ENCODE peak calls at places on chromosomes 3 and 15, in six cellular contexts. W is astrocyte, U is choroid plexus epithelial cell, T is fibroblast of mammary gland, J is MM.1S, A is AG04450. C is an unnamed sample.

GRCh38 chr3:162538906-162539305 is 1042.3 kb downstream of the OTOL1 start:
- DNase-seq in U (peak), W (no peak), J (no peak), A (no peak), T (peak), C (no peak)

GRCh38 chr3:32614956-32615355 is 44.3 kb upstream of the DYNC1LI1 start:
- DNase-seq in W (peak), T (peak), U (peak), A (peak), J (no peak), C (peak)

GRCh38 chr3:171543759-171544284 is 83.6 kb upstream of the TNIK start:
- DNase-seq in T (no peak), W (no peak), A (no peak), U (no peak), J (no peak), C (no peak)

GRCh38 chr15:65791335-65792129 is 561 bp downstream of the DENND4A start:
- DNase-seq in W (peak), A (no peak), U (peak), J (no peak), T (peak), C (no peak)

GRCh38 chr3:50274371-50275104 is 4.3 kb upstream of the LSMEM2 start:
- DNase-seq in J (peak), A (no peak), U (peak), T (peak), W (no peak), C (no peak)

GRCh38 chr15:77036537-77037474 is 34.1 kb downstream of the TSPAN3 start:
- DNase-seq in U (no peak), J (no peak), T (no peak), W (no peak), A (no peak), C (no peak)

GRCh38 chr3:47475029-47475569 is 642 bp downstream of the SCAP start:
- DNase-seq in J (peak), W (peak), A (no peak), T (peak), U (peak), C (no peak)

GRCh38 chr3:111691293-111691909 is 96.3 kb upstream of the ZBED2 start:
- DNase-seq in J (peak), T (peak), W (peak), U (peak), A (no peak), C (no peak)

GRCh38 chr3:28726840-28727239 is 378.2 kb upstream of the AZI2 start:
- DNase-seq in A (no peak), U (peak), T (peak), J (peak), W (peak), C (no peak)

GRCh38 chr3:46987485-46988401 is 8.3 kb downstream of the NBEAL2 start:
- DNase-seq in T (no peak), A (no peak), W (no peak), U (no peak), J (peak), C (no peak)

GRCh38 chr3:42502429-42503250 is at the start of gene VIPR1:
- DNase-seq in U (peak), J (peak), T (no peak), A (no peak), W (no peak), C (no peak)

GRCh38 chr15:28208583-28208982 is 109.5 kb upstream of the OCA2 start:
- DNase-seq in A (no peak), U (no peak), T (no peak), J (no peak), W (no peak), C (no peak)

GRCh38 chr3:45911496-45912226 is 25.3 kb downstream of the CCR9 start:
- DNase-seq in A (no peak), U (no peak), J (no peak), T (no peak), W (no peak), C (no peak)

GRCh38 chr3:142888484-142889262 is at the start of gene PCOLCE2:
- DNase-seq in U (no peak), J (peak), W (peak), T (peak), A (no peak), C (no peak)

GRCh38 chr3:126113733-126114132 is 29.8 kb upstream of the SLC41A3 start:
- DNase-seq in J (no peak), T (no peak), A (no peak), W (no peak), U (peak), C (no peak)

GRCh38 chr3:170829873-170830272 is 40.1 kb downstream of the RPL22L1 start:
- DNase-seq in T (no peak), J (peak), U (no peak), W (no peak), A (no peak), C (no peak)

GRCh38 chr15:60518511-60518910 is 39.6 kb upstream of the ICE2 start:
- DNase-seq in T (no peak), A (no peak), W (no peak), U (no peak), J (no peak), C (no peak)

GRCh38 chr3:12663311-12663935 is 494 bp downstream of the RAF1 start:
- DNase-seq in W (no peak), A (no peak), T (no peak), U (no peak), J (no peak), C (no peak)

GRCh38 chr3:62911531-62911930 is 36.3 kb upstream of the CADPS start:
- DNase-seq in U (no peak), J (no peak), A (no peak), T (peak), W (peak), C (no peak)

GRCh38 chr3:187952849-187953248 is 201.1 kb upstream of the LPP start:
- DNase-seq in U (no peak), W (no peak), J (no peak), A (no peak), T (no peak), C (no peak)

GRCh38 chr3:42709621-42710020 is 7.0 kb upstream of the HHATL start:
- DNase-seq in W (no peak), A (no peak), T (no peak), J (no peak), U (no peak), C (no peak)

GRCh38 chr3:11080492-11080891 is 73.8 kb upstream of the HRH1 start:
- DNase-seq in A (no peak), W (no peak), U (no peak), T (peak), J (no peak), C (no peak)

GRCh38 chr3:189419022-189419421 is 212.2 kb upstream of the TP63 start:
- DNase-seq in A (no peak), T (no peak), W (no peak), J (no peak), U (peak), C (no peak)

GRCh38 chr3:147157629-147158028 is 248.7 kb downstream of the ZIC4 start:
- DNase-seq in T (no peak), A (no peak), J (no peak), U (peak), W (no peak), C (peak)

GRCh38 chr3:50347187-50347813 is 1.8 kb upstream of the ZMYND10 start:
- DNase-seq in T (peak), W (peak), J (peak), U (peak), A (no peak), C (no peak)

GRCh38 chr15:89556413-89557262 is 18.6 kb upstream of the TICRR start:
- DNase-seq in W (peak), T (peak), A (peak), U (peak), J (peak), C (peak)

GRCh38 chr3:132418916-132419315 is 1.6 kb downstream of the DNAJC13 start:
- DNase-seq in A (no peak), J (no peak), W (no peak), U (peak), T (peak), C (no peak)

GRCh38 chr15:55742927-55743614 is at the start of gene PRTG:
- DNase-seq in T (peak), U (peak), W (peak), J (no peak), A (peak), C (no peak)

GRCh38 chr3:11195721-11196332 is 41.5 kb downstream of the HRH1 start:
- DNase-seq in W (peak), J (no peak), T (peak), U (peak), A (no peak), C (no peak)

GRCh38 chr15:78319588-78319987 is 20.2 kb upstream of the SKIC8 start:
- DNase-seq in W (no peak), J (no peak), U (no peak), A (no peak), T (no peak), C (no peak)

GRCh38 chr15:78320173-78320572 is 20.0 kb upstream of the CRABP1 start:
- DNase-seq in J (no peak), T (no peak), A (no peak), W (no peak), U (no peak), C (no peak)

GRCh38 chr15:78315686-78316085 is 16.3 kb upstream of the SKIC8 start:
- DNase-seq in T (no peak), J (no peak), A (no peak), W (no peak), U (peak), C (no peak)

GRCh38 chr15:78316211-78317077 is 17.0 kb upstream of the SKIC8 start:
- DNase-seq in A (no peak), J (no peak), T (no peak), U (no peak), W (no peak), C (no peak)

GRCh38 chr15:78317145-78317836 is 17.9 kb upstream of the SKIC8 start:
- DNase-seq in J (no peak), A (no peak), T (peak), U (no peak), W (no peak), C (no peak)
- TF ChIP-seq CTCF in J (peak), A (no peak), T (no peak), U (peak), W (no peak), C (no peak)

DNA sequence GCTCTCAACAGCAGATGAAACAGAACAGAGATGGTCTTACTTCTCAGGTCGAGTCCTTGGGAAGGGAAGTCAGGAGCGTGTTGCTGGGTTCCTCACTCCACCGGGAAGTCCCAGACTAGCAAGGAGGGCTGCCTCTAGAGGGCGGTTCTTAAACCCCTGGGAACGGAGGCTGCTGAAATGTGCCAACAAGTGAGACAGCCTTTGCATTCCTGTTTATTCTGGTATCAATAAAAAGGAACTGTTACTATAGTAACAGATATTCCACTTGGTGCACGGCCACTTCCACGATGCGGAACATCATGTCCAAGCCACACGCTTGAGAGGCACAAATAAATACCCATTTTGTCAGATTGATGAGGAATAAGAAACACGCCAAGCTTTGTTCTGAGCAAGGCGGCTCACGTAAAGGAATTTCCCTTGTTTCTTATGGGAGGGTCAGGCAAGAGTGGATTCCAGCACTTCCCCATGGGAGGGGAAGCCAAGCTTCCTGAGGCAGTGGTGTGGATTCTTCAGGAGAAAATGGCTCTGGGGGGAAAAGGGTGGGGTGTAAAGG is at the start of gene FAM107A:
- DNase-seq in T (peak), U (peak), J (no peak), W (peak), A (no peak), C (no peak)
- H3K4me3 ChIP-seq in T (no peak), U (no peak), J (no peak), W (no peak), A (no peak), C (no peak)

DNA sequence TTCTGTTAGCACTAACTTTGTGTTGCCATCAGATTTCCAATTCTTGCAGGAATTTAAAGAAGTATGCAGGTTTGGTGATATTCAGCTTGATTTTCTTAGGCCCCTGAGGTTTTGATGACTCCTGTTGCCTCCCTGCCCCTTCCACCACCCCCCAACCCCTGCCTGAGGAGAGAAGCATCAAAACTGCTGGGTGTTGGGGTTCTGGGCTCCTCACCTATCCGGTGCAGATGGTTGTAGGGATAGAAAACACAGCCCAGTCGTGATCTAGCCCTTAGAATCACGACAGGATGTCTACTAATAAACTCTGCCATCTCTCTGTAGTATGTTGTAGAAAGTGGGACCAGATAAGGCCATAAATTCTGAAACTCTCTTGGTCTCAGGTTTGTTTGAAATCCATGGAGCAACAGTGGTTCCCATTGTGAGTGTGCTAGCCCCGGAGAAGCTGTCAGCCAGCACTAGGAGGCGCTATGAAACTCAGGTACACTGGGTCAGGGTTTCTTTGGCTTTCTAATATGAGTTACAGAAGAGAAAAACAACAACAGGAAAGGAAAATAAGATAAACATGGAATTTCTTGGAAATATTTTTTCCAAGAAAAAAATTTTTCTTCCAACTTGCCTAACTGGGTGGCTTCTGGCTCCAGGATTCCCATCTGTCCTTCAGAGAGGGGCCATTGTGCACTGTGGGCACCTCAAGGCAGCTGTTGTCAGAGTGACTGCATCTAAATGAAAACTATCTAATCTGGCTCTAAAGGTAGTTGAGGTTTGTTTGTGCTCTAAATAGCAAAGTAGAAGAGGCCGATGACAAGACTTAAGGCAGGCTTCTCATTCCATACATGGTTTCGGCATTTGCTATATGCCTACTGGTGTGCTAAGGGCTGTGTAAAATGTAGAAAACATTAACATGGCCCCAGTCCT is 8.7 kb downstream of the SRP14 start:
- DNase-seq in U (peak), A (no peak), T (peak), W (no peak), J (peak), C (no peak)
- TF ChIP-seq CTCF in U (peak), A (peak), T (peak), W (peak), J (peak), C (peak)

GRCh38 chr15:96851613-96852012 is 521.1 kb downstream of the NR2F2 start:
- DNase-seq in W (peak), A (no peak), U (peak), T (peak), J (no peak), C (no peak)
- H3K4me3 ChIP-seq in W (no peak), A (no peak), U (no peak), T (no peak), J (no peak), C (no peak)

DNA sequence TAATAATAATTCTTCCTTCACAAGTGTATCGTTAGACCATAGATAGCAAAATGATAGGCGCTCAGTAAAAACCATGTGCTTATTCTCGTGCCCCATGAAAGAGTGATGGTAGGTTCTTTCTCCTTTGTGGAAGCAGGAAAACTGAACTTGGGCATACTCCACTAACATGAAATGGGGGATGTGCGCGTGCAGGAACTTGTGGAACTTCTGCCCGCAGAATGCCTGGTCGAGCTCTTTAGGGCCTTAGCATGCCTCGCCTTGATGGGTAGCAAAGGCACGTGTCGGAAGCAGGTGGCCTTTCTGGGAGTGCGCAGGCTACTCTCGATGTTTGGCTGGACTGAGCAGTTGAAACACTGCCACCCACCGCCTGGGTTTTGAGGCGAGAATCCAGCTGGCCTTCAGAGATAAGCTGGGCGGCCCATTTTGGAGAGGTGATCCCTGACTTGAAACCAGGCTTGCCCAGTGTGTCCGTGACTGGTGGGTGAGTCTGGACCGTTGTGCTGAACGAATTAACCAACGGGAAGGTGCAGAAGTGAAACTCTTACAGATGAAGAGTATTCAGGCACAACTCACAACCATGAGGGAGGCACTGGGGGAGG is 821 bp downstream of the PCCB start:
- DNase-seq in W (peak), U (peak), T (peak), A (no peak), J (peak), C (no peak)
- TF ChIP-seq CTCF in W (no peak), U (peak), T (peak), A (peak), J (peak), C (peak)

DNA sequence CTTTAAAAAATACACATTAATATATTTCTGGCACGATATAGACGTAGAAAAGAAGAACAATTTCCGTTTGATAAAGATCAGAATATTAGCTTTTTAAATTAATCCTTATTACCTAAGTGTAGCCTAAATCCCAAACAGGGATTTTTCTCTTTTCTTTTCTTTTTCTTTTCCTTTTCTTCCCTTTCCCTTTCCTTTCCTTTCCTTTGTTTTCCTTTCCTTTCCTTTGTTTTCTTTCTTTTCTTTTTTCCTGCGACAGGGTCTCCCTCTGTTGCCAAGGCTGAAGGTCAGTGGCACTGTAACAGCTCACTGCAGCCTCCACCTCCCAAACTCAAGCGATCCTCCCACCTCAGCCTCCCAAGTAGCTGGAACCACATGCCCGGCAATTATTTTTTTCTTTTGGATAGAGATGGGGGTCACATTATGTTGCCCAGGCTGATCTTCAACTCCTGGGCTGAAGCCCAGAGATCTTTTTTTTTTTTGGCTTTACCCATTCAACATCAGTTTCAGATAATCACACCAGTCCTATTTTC is 1.8 kb upstream of the USF3 start:
- DNase-seq in T (no peak), J (no peak), U (no peak), A (no peak), W (no peak), C (no peak)
- H3K4me3 ChIP-seq in T (no peak), J (peak), U (no peak), A (no peak), W (no peak), C (no peak)

GRCh38 chr3:38627956-38628355 is 21.5 kb downstream of the SCN5A start:
- DNase-seq in J (peak), W (no peak), A (no peak), T (no peak), U (peak), C (no peak)
- TF ChIP-seq CTCF in J (peak), W (peak), A (peak), T (peak), U (peak), C (peak)

DNA sequence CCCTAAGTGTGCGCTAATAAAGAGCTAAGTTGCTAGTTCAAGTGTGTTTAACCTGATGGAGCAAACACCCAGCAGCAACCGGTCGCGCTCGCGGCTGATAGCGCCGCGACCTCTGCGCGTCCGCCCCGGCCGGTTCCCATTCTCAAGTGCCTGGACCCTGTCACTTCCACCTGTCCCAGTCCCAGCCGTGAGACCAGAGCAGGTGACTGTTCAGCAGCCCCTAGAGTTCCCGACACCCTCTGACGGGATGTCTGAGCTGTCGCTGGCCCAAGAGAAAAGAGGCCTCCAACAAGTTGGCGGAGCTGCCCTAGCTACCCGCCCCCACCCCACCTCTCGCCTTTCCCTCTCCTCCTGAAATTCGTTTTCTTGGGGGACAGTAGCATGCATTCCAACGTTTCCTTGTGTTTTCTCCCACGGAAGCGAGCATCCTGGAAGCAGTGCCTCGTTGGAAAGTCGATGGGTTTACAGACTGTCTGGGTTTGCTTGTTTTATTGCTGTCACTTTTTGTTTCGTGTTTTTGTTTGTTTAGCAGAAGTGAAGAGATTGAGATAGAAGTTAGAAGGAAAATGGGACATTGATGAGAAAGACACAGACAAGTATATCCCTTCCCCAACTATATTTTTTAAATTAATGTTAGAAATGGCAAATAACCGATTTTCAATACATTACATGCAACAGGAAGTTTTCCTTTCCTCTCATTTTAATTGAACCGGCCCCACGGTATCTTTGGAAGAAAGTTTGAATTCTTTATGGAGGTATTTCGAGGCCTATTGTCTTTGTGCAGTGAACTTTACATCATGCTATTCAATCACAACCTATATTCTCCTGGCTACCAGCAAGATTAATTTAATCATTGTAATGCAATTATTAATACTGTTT is 3.2 kb upstream of the MECOM start:
- DNase-seq in U (no peak), J (no peak), A (no peak), W (no peak), T (no peak), C (no peak)
- H3K4me3 ChIP-seq in U (no peak), J (no peak), A (no peak), W (no peak), T (no peak), C (no peak)

C was measured in AG04449.